ENCODE peak calls at places on chromosome 10, in four cellular contexts. One of them, this sample, is unnamed.

GRCh38 chr10:127570036-127570435 is 20.9 kb downstream of the NPS start:
- DNase-seq in A549: no peak
- DNase-seq in HFF-Myc: no peak
- DNase-seq in fibroblast of lung: no peak
- DNase-seq in this sample: no peak

GRCh38 chr10:71638087-71638576 is 81.4 kb downstream of the C10orf105 start:
- DNase-seq in HFF-Myc: no peak
- DNase-seq in A549: no peak
- DNase-seq in fibroblast of lung: no peak
- DNase-seq in this sample: no peak

GRCh38 chr10:58836991-58837390 is 324.3 kb downstream of the BICC1 start:
- DNase-seq in HFF-Myc: no peak
- DNase-seq in A549: no peak
- DNase-seq in fibroblast of lung: no peak
- DNase-seq in this sample: no peak

GRCh38 chr10:119222531-119222930 is 15.2 kb downstream of the GRK5 start:
- DNase-seq in fibroblast of lung: no peak
- DNase-seq in HFF-Myc: no peak
- DNase-seq in A549: no peak
- DNase-seq in this sample: no peak

GRCh38 chr10:132884041-132884440 is 58.3 kb downstream of the CFAP46 start:
- DNase-seq in fibroblast of lung: no peak
- DNase-seq in A549: no peak
- DNase-seq in HFF-Myc: no peak
- DNase-seq in this sample: no peak

GRCh38 chr10:61350068-61350467 is 103.1 kb downstream of the TMEM26 start:
- DNase-seq in fibroblast of lung: no peak
- DNase-seq in HFF-Myc: no peak
- DNase-seq in A549: no peak
- DNase-seq in this sample: no peak

GRCh38 chr10:71979692-71980062 is 15.5 kb downstream of the CHST3 start:
- DNase-seq in HFF-Myc: no peak
- DNase-seq in fibroblast of lung: no peak
- DNase-seq in A549: no peak
- DNase-seq in this sample: no peak

GRCh38 chr10:90417056-90417455 is 440.8 kb downstream of the HTR7 start:
- DNase-seq in HFF-Myc: no peak
- DNase-seq in fibroblast of lung: peak
- DNase-seq in A549: no peak
- DNase-seq in this sample: peak

GRCh38 chr10:34593955-34594354 is 221.1 kb downstream of the PARD3 start:
- DNase-seq in HFF-Myc: no peak
- DNase-seq in fibroblast of lung: no peak
- DNase-seq in A549: no peak
- DNase-seq in this sample: no peak

GRCh38 chr10:61888744-61889143 is 12.8 kb upstream of the ARID5B start:
- DNase-seq in A549: no peak
- DNase-seq in fibroblast of lung: no peak
- DNase-seq in HFF-Myc: no peak
- DNase-seq in this sample: no peak

GRCh38 chr10:123560301-123561144 is 105.6 kb upstream of the GPR26 start:
- DNase-seq in fibroblast of lung: no peak
- DNase-seq in HFF-Myc: no peak
- DNase-seq in A549: no peak
- DNase-seq in this sample: no peak

GRCh38 chr10:119688033-119688508 is 36.9 kb downstream of the BAG3 start:
- DNase-seq in HFF-Myc: no peak
- DNase-seq in A549: no peak
- DNase-seq in fibroblast of lung: no peak
- DNase-seq in this sample: no peak

GRCh38 chr10:73553316-73553715 is 37.8 kb downstream of the USP54 start:
- DNase-seq in fibroblast of lung: no peak
- DNase-seq in A549: no peak
- DNase-seq in HFF-Myc: no peak
- DNase-seq in this sample: no peak

GRCh38 chr10:118349235-118349634 is 7.1 kb upstream of the FAM204A start:
- DNase-seq in HFF-Myc: no peak
- DNase-seq in fibroblast of lung: no peak
- DNase-seq in A549: no peak
- DNase-seq in this sample: no peak

GRCh38 chr10:124063736-124064135 is 29.7 kb downstream of the CHST15 start:
- DNase-seq in HFF-Myc: no peak
- DNase-seq in fibroblast of lung: peak
- DNase-seq in A549: peak
- DNase-seq in this sample: peak

GRCh38 chr10:73965890-73966768 is 31.8 kb upstream of the VCL start:
- DNase-seq in HFF-Myc: peak
- DNase-seq in fibroblast of lung: peak
- DNase-seq in A549: peak
- DNase-seq in this sample: peak

GRCh38 chr10:76287856-76288255 is 856.4 kb downstream of the LRMDA start:
- DNase-seq in fibroblast of lung: peak
- DNase-seq in A549: no peak
- DNase-seq in HFF-Myc: no peak
- DNase-seq in this sample: no peak

DNA sequence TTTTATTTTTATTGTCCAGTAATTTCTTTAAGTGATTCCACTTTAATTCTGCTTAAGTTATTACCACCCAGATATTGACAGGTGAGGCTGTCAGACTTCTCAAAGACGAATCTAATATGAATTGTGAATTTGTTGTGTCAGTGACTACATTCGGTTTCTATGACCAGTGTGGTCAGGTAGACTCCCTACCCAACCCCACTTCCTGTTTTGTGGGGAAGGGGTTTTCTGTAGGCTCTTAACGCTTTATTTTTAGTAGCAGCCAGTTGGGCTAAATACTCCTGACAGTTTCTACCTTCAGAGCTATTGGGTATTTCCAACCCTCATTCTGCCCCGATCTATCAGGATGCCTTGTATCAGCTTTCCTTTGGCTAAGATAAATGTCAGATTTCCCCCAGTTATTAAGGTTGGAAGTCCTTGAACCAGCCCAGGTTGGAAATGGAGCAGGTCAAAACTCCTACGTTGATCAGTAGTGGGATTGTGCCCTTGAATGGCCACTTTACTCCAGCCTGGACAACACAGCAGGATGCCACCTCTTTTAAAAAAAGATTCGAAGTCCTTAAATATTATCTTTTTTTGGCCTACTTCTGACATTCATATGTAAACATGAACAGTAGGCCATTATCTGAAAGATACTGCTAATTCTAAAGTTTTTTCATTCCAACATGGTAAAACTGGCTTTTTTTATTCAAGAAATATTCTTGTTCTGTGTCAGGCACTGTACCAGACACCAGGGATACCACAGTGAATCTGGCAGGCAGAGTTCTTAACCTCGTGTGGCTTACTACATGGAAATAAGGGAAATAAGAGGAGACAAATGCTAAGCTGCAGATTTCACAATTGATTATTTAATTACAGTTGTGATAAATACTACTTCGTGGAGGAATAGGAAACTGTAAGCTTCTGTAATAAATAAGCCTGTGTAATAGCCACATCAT is 133.3 kb upstream of the SAMD8 start:
- DNase-seq in A549: no peak
- DNase-seq in HFF-Myc: no peak
- DNase-seq in fibroblast of lung: no peak
- DNase-seq in this sample: no peak
- H3K4me3 ChIP-seq in A549: no peak
- H3K4me3 ChIP-seq in HFF-Myc: no peak
- H3K4me3 ChIP-seq in fibroblast of lung: no peak
- H3K4me3 ChIP-seq in this sample: no peak

GRCh38 chr10:99682752-99683151 is 23.4 kb downstream of the ENTPD7 start:
- DNase-seq in A549: no peak
- DNase-seq in HFF-Myc: no peak
- DNase-seq in fibroblast of lung: no peak
- DNase-seq in this sample: no peak
- TF ChIP-seq CTCF in A549: no peak
- TF ChIP-seq CTCF in HFF-Myc: no peak
- TF ChIP-seq CTCF in fibroblast of lung: no peak
- TF ChIP-seq CTCF in this sample: no peak

DNA sequence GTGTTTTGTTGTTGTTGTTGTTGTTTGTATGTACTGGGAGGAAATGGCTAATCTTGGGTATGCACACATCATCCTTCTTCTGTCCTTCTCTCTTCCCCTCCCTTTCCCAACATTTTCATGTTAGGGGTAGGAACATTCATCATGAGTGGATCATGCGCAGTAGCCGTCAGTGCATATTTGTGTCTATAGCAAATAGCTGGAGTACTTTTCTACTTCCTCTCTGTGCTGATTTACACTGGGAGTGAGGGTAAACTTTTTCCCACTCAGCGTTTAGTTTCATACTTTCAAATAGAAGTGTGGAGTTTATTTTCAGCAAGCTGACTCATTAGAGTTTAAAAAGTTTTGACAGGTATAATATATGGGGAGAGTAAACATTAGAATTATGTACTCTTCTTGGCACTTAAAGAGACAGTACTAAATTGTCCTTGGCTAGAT is 80.5 kb upstream of the PRKG1 start:
- DNase-seq in A549: no peak
- DNase-seq in HFF-Myc: no peak
- DNase-seq in fibroblast of lung: peak
- DNase-seq in this sample: peak
- H3K4me3 ChIP-seq in A549: no peak
- H3K4me3 ChIP-seq in HFF-Myc: peak
- H3K4me3 ChIP-seq in fibroblast of lung: peak
- H3K4me3 ChIP-seq in this sample: peak

DNA sequence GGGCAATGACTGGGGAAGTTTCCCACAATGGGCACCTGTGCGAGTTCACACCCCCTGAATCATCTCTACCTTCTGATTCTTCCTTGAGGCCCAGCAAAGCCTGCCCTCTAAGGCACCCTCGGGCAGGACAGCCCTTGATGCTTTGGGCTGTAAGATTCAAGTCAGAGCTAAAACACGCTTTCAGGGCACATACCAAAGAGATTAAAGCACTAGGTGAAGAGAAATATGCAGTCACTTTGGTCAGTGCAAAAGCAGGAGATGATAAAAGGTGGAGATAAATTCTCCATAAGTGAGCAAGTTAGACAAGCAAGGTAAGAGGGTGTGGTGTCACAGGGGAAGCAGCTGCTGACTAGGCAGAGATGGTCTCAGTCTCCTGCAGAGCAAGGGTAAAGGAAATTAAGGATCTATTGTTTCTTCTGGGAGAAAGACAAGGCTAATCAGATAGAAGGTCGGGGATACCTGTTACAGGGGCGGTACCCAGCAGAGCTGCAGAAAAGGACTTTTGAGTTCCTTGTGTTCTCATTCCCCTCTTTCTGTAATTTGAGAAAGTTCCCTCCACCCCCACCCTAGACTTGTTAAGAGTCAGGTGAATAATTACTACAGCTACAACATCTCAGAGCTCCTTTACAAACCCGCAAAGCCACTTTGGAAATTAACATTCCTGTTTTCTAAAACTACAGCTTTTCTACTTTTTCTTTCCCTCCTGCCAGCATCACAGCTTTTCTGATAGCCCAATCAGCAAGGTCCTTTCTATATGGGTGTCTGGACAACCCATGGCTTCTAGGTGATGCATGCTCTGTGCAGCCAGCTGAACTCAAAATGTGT is 26.4 kb downstream of the PDLIM1 start:
- DNase-seq in fibroblast of lung: no peak
- DNase-seq in HFF-Myc: no peak
- DNase-seq in A549: no peak
- DNase-seq in this sample: no peak
- TF ChIP-seq CTCF in fibroblast of lung: no peak
- TF ChIP-seq CTCF in HFF-Myc: no peak
- TF ChIP-seq CTCF in A549: no peak
- TF ChIP-seq CTCF in this sample: no peak

GRCh38 chr10:3662775-3663174 is 122.2 kb downstream of the KLF6 start:
- DNase-seq in HFF-Myc: no peak
- DNase-seq in A549: no peak
- DNase-seq in fibroblast of lung: no peak
- DNase-seq in this sample: no peak

GRCh38 chr10:3665316-3665908 is 119.6 kb downstream of the KLF6 start:
- DNase-seq in A549: no peak
- DNase-seq in fibroblast of lung: no peak
- DNase-seq in HFF-Myc: no peak
- DNase-seq in this sample: no peak

GRCh38 chr10:3668961-3669330 is 116.1 kb downstream of the KLF6 start:
- DNase-seq in HFF-Myc: no peak
- DNase-seq in fibroblast of lung: no peak
- DNase-seq in A549: no peak
- DNase-seq in this sample: no peak

GRCh38 chr10:3668276-3668960 is 116.6 kb downstream of the KLF6 start:
- DNase-seq in HFF-Myc: peak
- DNase-seq in A549: no peak
- DNase-seq in fibroblast of lung: peak
- DNase-seq in this sample: peak

DNA sequence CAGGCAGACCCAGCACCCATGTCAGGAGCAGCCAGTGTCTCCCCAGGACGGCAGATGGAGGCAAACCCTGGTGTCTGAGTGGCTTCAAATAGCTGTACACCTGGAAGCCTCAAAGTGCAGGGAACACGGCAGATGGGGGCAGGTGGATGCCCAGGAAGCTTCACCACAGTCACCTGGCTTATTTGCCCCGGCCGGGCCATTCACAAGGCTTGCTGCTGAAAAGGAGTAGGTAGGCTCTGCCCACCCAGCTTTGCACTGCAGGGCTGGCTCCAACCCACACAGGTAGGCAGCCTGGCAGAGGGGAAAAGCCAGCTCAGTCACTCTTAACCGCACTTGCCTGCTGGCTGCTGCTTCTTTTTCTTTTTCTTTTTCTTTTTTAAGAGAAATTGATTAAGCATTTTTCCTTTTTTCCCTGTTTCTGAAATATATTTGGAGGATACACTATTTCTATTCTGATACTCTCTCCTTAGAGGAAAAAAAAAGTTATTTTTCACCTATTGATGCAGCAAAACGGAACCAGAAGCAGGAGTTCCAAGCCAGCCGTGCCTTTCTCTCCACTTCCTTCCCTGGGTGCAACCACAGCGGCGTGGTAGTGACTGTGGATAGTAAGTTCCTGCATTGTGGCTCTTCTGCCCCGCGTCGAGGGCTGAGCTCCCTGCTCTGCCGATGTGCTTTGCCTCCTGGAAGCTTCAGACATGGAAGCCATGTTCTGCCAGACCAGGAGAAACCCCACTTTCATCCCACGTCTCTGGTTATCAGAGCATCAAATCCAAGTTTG is 118.3 kb downstream of the KLF6 start:
- DNase-seq in fibroblast of lung: no peak
- DNase-seq in A549: no peak
- DNase-seq in HFF-Myc: no peak
- DNase-seq in this sample: no peak
- H3K4me3 ChIP-seq in fibroblast of lung: no peak
- H3K4me3 ChIP-seq in A549: no peak
- H3K4me3 ChIP-seq in HFF-Myc: no peak
- H3K4me3 ChIP-seq in this sample: no peak

This sample was measured in AG04449.